ENCODE peak calls at places on chromosomes 6 and 20, in six cellular contexts. H is Karpas-422, R is breast epithelium, A is psoas muscle, C is stomach, I is tibial artery. F is an unnamed sample. For H3K9me3, the result is how much of the 10 kb centered on the place peaks cover.

GRCh38 chr6:131532476-131533108 is 40.4 kb upstream of the ARG1 start:
- DNase-seq in H (no peak), R (no peak), A (no peak), C (no peak), I (no peak), F (no peak)

GRCh38 chr6:110116258-110116657 is 63.2 kb downstream of the WASF1 start:
- DNase-seq in H (no peak), R (no peak), A (no peak), C (no peak), I (no peak), F (no peak)

GRCh38 chr6:90983462-90983861 is 396.6 kb upstream of the MAP3K7 start:
- DNase-seq in H (no peak), R (no peak), A (no peak), C (no peak), I (no peak), F (no peak)

GRCh38 chr6:34143884-34144580 is 1.9 kb downstream of the GRM4 start:
- DNase-seq in H (peak), R (no peak), A (no peak), C (no peak), I (no peak), F (no peak)

GRCh38 chr6:166588691-166589333 is 2.3 kb upstream of the RAMACL start:
- DNase-seq in H (peak), R (no peak), A (no peak), C (no peak), I (no peak), F (no peak)

GRCh38 chr6:71678081-71678480 is 208.3 kb upstream of the RIMS1 start:
- DNase-seq in H (no peak), R (no peak), A (no peak), C (no peak), I (no peak), F (no peak)

GRCh38 chr6:14743465-14744211 is 502.2 kb upstream of the JARID2 start:
- DNase-seq in H (no peak), R (peak), A (peak), C (peak), I (peak), F (no peak)

GRCh38 chr20:43973231-43973630 is 58.6 kb downstream of the TOX2 start:
- DNase-seq in H (no peak), R (no peak), A (no peak), C (no peak), I (no peak), F (no peak)

GRCh38 chr20:61845276-61845675 is 220.4 kb downstream of the TAF4 start:
- DNase-seq in H (no peak), R (no peak), A (no peak), C (no peak), I (no peak), F (no peak)

GRCh38 chr20:50636601-50637539 is 54.5 kb downstream of the RIPOR3 start:
- DNase-seq in H (no peak), R (no peak), A (no peak), C (no peak), I (no peak), F (no peak)

GRCh38 chr6:98832282-98833100 is 1.9 kb upstream of the POU3F2 start:
- DNase-seq in H (no peak), R (no peak), A (no peak), C (no peak), I (peak), F (peak)

GRCh38 chr6:56091159-56091869 is 156.1 kb downstream of the COL21A1 start:
- DNase-seq in H (no peak), R (no peak), A (no peak), C (no peak), I (no peak), F (no peak)

GRCh38 chr20:15992564-15992963 is 580.7 kb downstream of the KIF16B start:
- DNase-seq in H (peak), R (no peak), A (no peak), C (no peak), I (no peak), F (no peak)

GRCh38 chr6:15574497-15574896 is 88.3 kb downstream of the DTNBP1 start:
- DNase-seq in H (no peak), R (no peak), A (no peak), C (no peak), I (no peak), F (no peak)

GRCh38 chr6:37321101-37321500 is 32.7 kb upstream of the RNF8 start:
- DNase-seq in H (no peak), R (no peak), A (no peak), C (no peak), I (no peak), F (no peak)

GRCh38 chr20:1741309-1742048 is 83.9 kb upstream of the SIRPG start:
- DNase-seq in H (no peak), R (no peak), A (no peak), C (no peak), I (no peak), F (no peak)

GRCh38 chr6:71410164-71410566 is 121.6 kb downstream of the OGFRL1 start:
- DNase-seq in H (no peak), R (no peak), A (no peak), C (peak), I (no peak), F (no peak)

GRCh38 chr6:129120856-129121255 is 237.9 kb downstream of the LAMA2 start:
- DNase-seq in H (no peak), R (no peak), A (no peak), C (no peak), I (no peak), F (no peak)

GRCh38 chr20:23365390-23366165 is 3.6 kb downstream of the GZF1 start:
- DNase-seq in H (no peak), R (no peak), A (no peak), C (no peak), I (no peak), F (no peak)

GRCh38 chr6:5950448-5950847 is 56.3 kb downstream of the NRN1 start:
- DNase-seq in H (peak), R (no peak), A (no peak), C (no peak), I (no peak), F (no peak)

GRCh38 chr20:62895539-62895938 is 30.8 kb downstream of the DIDO1 start:
- DNase-seq in H (no peak), R (no peak), A (no peak), C (no peak), I (no peak), F (no peak)

GRCh38 chr20:24389686-24390085 is 79.7 kb upstream of the SYNDIG1 start:
- DNase-seq in H (no peak), R (no peak), A (no peak), C (no peak), I (no peak), F (no peak)

DNA sequence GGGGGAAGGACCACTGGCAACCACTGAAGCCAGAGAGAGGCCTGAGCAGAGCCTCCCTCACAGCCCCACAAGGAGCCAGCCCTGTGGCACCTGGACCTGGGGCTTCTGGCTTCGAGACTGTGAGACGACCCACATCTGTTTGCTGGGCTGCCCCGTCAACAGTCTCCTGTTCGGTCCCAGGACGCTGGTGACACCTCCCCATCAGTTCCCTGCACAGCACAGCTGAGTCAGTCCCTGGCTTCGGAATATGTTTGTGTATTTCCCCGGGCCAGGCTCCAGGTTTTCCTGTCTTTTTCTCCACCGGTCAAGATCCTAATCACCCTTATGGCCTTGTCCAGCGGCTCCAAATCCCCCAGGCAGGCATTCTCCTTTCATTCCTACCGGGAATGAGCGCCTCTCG is 46.4 kb upstream of the SMOC2 start:
- DNase-seq in H (no peak), R (no peak), A (no peak), C (no peak), I (peak), F (no peak)
- H3K9me3 ChIP-seq in H (under half), R (under half), A (under half), C (under half), I (under half), F (under half)

DNA sequence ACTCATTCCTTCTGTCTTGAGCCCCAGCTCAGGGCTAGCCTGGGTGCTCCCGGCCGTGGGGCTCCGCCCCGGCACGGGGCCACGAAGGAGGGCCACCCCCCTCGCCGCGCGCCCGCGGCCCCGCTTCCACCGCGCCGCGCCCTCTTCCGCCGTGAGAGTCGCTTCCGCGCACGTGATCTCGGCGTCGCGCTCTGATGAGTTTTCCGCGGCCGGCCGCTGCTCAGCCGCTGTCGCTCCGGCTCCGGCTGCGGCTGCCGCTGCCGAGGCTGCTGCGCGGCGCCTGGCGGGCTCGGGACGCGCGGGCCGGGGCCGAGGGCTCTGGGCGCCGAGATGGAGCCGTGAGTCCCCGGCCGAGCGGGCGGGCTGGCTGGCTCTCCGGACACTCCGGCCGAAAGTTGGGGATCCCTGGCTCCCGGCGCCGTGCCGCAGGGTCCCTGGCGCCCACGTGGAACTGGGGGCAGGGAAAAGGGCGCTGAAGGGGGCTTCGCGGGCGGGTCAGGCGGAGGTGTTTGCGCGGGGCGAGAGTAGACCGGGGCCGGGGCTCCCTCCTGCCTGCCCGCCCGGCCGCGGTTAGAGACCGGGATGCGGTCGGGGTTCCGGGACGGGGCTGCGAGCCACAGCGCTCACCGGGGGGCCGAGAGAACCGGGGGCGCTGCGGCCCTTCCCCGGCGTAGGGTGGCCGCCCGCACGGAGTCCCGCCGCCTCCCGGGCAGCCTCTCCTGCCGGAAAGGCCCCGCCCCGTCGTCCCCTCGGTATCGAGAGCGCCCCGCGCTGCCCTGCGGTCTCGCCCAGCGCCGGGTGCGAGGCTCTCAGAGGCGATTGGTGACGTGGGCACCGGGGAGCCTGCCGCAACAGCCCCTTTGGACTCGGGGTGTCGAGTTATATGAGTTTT is at the start of gene TMEM181:
- DNase-seq in H (peak), R (peak), A (peak), C (peak), I (peak), F (peak)
- H3K27ac ChIP-seq in H (peak), R (peak), A (peak), C (peak), I (peak), F (peak)

GRCh38 chr20:57694481-57694880 is 15.3 kb downstream of the PMEPA1 start:
- DNase-seq in H (no peak), R (no peak), A (no peak), C (no peak), I (no peak), F (no peak)

GRCh38 chr20:57693002-57693582 is 16.7 kb downstream of the PMEPA1 start:
- DNase-seq in H (no peak), R (peak), A (no peak), C (peak), I (no peak), F (peak)

GRCh38 chr20:57693670-57694329 is 16.0 kb downstream of the PMEPA1 start:
- DNase-seq in H (no peak), R (no peak), A (no peak), C (no peak), I (no peak), F (no peak)

GRCh38 chr20:57690525-57690924 is 19.3 kb downstream of the PMEPA1 start:
- DNase-seq in H (no peak), R (no peak), A (no peak), C (no peak), I (no peak), F (no peak)

DNA sequence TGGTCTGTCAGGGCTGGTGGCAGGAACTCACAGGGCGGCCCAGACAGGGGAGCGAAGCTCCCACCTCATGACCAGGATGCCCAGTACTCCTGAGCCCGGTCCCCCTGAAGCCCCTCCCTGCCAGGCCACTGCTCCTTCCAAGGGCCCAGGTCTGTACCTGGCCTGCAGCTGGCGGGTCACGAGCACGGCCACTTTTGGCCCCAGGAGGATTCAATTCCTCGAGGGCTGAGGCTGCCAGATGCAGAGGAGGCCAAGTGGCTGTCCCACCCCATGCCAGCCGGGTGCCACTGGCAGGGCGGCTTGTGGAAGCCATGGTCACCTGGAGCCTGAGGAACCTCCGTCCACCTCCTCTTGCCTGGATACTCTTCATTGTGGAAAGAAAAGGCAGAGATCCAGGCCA is 17.4 kb downstream of the PMEPA1 start:
- DNase-seq in H (no peak), R (no peak), A (no peak), C (no peak), I (no peak), F (no peak)
- H3K4me3 ChIP-seq in H (no peak), R (no peak), A (no peak), C (no peak), I (no peak), F (no peak)

DNA sequence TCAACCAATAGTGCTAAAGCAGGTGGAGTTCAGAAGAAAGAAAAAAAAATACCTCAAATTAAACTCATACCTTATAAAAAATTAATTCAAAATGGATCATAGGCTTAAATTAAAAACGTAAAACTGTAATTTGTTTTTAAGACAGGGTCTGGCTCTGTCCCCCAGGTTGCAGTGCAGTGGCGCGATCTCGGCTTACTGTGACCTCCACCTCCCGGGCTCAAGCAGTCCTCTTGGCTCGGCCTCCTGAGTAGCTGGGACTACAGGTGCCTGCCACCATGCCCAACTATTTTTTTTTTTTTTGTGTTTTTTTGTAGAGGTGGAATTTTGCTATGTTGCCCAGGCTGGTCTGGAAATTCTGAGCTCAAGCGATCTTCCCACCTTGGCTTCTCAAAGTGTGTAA is 111.6 kb downstream of the HDGFL1 start:
- DNase-seq in H (no peak), R (no peak), A (no peak), C (no peak), I (no peak), F (no peak)
- H3K9me3 ChIP-seq in H (under half), R (under half), A (under half), C (under half), I (under half), F (under half)

GRCh38 chr20:57384486-57384885 is 6.7 kb upstream of the RBM38 start:
- DNase-seq in H (no peak), R (no peak), A (no peak), C (no peak), I (peak), F (no peak)
- H3K27ac ChIP-seq in H (peak), R (no peak), A (no peak), C (no peak), I (no peak), F (no peak)